ENCODE peak calls at places on chromosome 17, in four cellular contexts. X is hepatocyte, R is HepG2, W is SK-N-MC. D is an unnamed sample.

GRCh38 chr17:32222621-32223020 is 43.0 kb upstream of the RHBDL3 start:
- DNase-seq in X (no peak), W (no peak), R (no peak), D (no peak)

GRCh38 chr17:61511480-61512182 is 59.4 kb downstream of the TBX4 start:
- DNase-seq in R (no peak), W (peak; percentile 14), X (no peak), D (no peak)

GRCh38 chr17:2688351-2689342 is 22.9 kb downstream of the CLUH start:
- DNase-seq in W (no peak), R (peak; percentile 19), X (peak; percentile 34), D (no peak)

GRCh38 chr17:81942167-81942553 is 4.9 kb downstream of the MYADML2 start:
- DNase-seq in W (no peak), X (no peak), R (no peak), D (no peak)

GRCh38 chr17:22409160-22409751 is 716.9 kb downstream of the KCNJ18 start:
- DNase-seq in W (no peak), R (no peak), X (no peak), D (no peak)

GRCh38 chr17:59723607-59724006 is 16.2 kb downstream of the VMP1 start:
- DNase-seq in X (no peak), R (peak; percentile 36), W (no peak), D (no peak)

GRCh38 chr17:40290629-40291296 is 3.1 kb downstream of the CDC6 start:
- DNase-seq in X (peak; percentile 86), R (peak; percentile 86), W (no peak), D (peak; percentile 90)

GRCh38 chr17:82518826-82519810 is at the start of gene FOXK2:
- DNase-seq in W (no peak), R (peak; percentile 89), X (peak; percentile 97), D (peak; percentile 96)

GRCh38 chr17:76630151-76630550 is 13.4 kb downstream of the ST6GALNAC1 start:
- DNase-seq in X (no peak), W (no peak), R (no peak), D (no peak)

GRCh38 chr17:65902165-65902564 is 289.8 kb downstream of the CEP112 start:
- DNase-seq in X (no peak), W (no peak), R (no peak), D (no peak)

GRCh38 chr17:83203073-83203471 is 123.7 kb downstream of the METRNL start:
- DNase-seq in W (no peak), R (peak; percentile 72), X (peak; percentile 53), D (no peak)

GRCh38 chr17:10360578-10360977 is 12.2 kb downstream of the MYH13 start:
- DNase-seq in X (no peak), R (no peak), W (no peak), D (no peak)

GRCh38 chr17:44922746-44923470 is 7.6 kb upstream of the GFAP start:
- DNase-seq in R (no peak), X (no peak), W (no peak), D (no peak)

GRCh38 chr17:39224778-39225307 is 902 bp downstream of the STAC2 start:
- DNase-seq in R (no peak), X (no peak), W (no peak), D (no peak)

GRCh38 chr17:39227364-39227919 is 1.7 kb upstream of the STAC2 start:
- DNase-seq in X (no peak), W (no peak), R (no peak), D (no peak)

GRCh38 chr17:39225974-39226683 is 384 bp upstream of the STAC2 start:
- DNase-seq in X (peak; percentile 76), W (no peak), R (no peak), D (peak; percentile 40)

GRCh38 chr17:39223907-39224777 is 1.6 kb downstream of the STAC2 start:
- DNase-seq in R (no peak), W (no peak), X (no peak), D (no peak)

GRCh38 chr17:39225308-39225973 is at the start of gene STAC2:
- DNase-seq in X (no peak), R (no peak), W (no peak), D (no peak)
- TF ChIP-seq EZH2 in X (peak; percentile 77), R (no peak), W (no peak), D (no peak)

GRCh38 chr17:43015579-43015978 is 6.6 kb downstream of the VAT1 start:
- DNase-seq in X (no peak), R (no peak), W (no peak), D (no peak)
- H3K36me3 ChIP-seq in X (no peaks in the 10 kb centered on the region), R (peaks cover 31% of the 10 kb centered on the region), W (no peaks in the 10 kb centered on the region), D (peaks cover 22% of the 10 kb centered on the region)

DNA sequence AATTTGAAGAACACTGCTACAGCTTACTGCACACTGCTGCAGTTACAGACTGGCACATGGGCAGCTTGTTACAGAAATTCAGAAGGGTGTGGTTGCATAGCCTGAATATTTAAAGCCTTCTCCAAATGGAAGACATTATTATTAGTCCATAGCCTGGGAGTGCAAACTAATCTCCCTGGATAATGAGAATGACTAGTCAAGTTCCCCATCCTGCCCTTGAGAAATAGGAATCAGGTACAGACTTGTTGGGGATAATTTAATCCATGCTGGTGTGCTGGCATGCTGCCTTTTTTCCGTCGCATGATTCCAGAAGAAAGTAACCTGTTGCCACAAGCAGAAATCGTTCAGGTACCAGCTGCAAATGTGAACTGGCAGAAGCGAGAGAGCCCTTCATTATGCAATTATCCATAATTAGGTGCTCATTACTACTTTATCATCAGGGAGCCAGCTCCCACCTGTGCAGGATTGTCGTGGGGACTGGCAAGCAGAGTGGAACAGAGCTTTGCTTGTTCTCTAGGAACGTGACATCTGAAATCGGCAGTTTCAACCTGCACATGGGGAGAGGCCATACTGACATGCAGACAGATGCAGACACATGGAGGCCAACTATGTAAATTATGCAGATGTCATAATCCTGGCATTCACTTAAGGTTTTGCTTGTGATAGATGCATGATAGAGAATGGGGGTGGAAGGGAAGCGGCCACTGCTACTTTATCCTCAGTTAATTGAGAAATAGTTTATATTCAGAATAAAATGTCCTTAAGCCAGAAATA is 419.4 kb downstream of the PMP22 start:
- DNase-seq in R (no peak), X (no peak), W (no peak), D (no peak)
- H3K27ac ChIP-seq in R (no peak overlapping the region), X (no peak overlapping the region), W (no peak overlapping the region), D (no peak overlapping the region)

DNA sequence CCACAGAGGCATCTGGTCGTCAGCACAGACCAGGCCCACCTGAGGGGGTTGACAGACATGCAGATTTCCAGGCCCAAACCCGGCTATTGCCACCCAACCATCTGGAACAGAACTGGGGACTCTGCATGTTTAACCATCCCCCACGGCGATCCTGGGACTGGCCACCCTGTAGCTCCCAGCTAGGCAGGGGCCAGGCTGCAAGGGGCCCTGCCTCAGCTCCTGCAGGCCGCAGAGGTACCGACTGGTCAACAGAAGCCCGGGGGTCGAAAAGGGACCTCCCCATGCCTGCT is 223.5 kb upstream of the TNRC6C start:
- DNase-seq in W (no peak), X (no peak), R (no peak), D (no peak)
- TF ChIP-seq EZH2 in W (no peak), X (no peak), R (no peak), D (no peak)

DNA sequence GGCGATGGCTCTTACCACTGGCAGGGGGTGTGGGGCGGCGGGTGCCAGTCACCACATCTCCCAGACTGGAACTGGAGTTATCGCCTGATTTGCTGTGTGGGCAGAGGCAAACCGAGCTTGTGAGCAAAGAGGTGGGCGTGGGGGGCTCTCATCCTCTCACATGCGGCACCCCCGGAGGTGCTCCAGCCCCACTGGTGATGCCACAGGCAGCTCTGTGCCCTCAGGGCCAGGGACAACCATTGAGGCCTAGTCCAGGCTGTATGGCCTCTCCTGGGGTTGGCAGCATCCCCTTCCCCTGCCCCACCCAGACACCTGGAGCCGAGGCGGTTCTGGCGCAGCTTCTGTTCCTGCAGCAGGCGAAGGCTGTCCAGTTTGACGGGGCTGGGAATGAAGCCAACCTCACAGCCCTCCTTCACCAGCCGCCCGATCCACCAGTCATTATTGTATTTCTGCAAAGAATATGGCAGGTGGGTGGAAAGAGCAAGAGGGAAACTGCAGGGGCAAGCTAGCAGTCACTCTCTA is 10.9 kb downstream of the CACNB1 start:
- DNase-seq in R (no peak), W (no peak), X (no peak), D (no peak)
- H3K36me3 ChIP-seq in R (peaks cover 2% of the 10 kb centered on the region), W (peaks cover 4% of the 10 kb centered on the region), X (no peaks in the 10 kb centered on the region), D (no peaks in the 10 kb centered on the region)

GRCh38 chr17:49991409-49991808 is 3.6 kb downstream of the DLX3 start:
- DNase-seq in X (no peak), W (no peak), R (no peak), D (no peak)

GRCh38 chr17:49992933-49993422 is 2.0 kb downstream of the DLX3 start:
- DNase-seq in R (no peak), W (no peak), X (no peak), D (no peak)

GRCh38 chr17:49993423-49994037 is 1.5 kb downstream of the DLX3 start:
- DNase-seq in R (no peak), X (peak; percentile 64), W (no peak), D (no peak)

GRCh38 chr17:49990921-49991320 is 4.1 kb downstream of the DLX3 start:
- DNase-seq in R (no peak), X (no peak), W (no peak), D (no peak)

DNA sequence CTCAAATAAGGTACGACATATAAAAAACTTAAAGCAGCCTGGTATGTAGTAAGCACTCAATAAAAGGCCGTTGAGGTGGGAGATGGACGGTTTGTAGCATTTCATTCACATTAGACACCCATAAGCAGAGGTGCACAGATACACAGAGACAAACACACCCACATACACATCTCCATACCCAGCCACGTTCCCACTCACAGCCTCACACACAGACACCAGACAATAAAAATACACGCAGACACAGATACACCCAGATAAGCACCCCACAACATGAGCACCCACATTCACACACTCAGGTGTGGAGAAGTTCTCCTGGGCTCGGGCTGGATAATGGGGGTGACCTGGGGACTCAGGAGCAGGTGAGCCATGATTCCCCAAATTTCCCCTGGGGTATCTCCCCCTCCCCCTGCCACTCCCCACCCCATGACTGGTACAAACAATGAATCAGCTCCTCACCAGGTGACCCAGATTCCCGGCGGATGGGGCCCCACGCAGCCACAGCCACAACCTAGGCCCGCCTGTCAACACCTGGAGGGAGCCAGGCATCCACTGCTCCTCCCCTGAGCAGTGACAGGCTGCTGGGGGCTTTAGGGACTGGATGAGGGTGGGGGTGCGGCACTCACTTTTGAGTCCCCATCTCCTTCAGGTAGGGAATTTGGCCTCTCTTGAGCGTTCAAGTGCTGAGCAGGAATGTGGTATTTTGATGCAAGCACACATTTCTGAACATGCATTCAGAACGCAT is 2.7 kb downstream of the DLX3 start:
- DNase-seq in X (no peak), R (no peak), W (no peak), D (no peak)
- H3K27ac ChIP-seq in X (no peak overlapping the region), R (no peak overlapping the region), W (no peak overlapping the region), D (no peak overlapping the region)

GRCh38 chr17:74937064-74938051 is 1.7 kb downstream of the OTOP3 start:
- DNase-seq in W (no peak), R (no peak), X (no peak), D (no peak)

GRCh38 chr17:74935048-74935447 is 650 bp upstream of the OTOP3 start:
- DNase-seq in W (no peak), X (no peak), R (no peak), D (no peak)

GRCh38 chr17:74938194-74938950 is 2.7 kb downstream of the OTOP3 start:
- DNase-seq in R (no peak), X (no peak), W (no peak), D (no peak)

GRCh38 chr17:74935585-74936469 is at the start of gene OTOP3:
- DNase-seq in W (no peak), X (no peak), R (no peak), D (no peak)

GRCh38 chr17:74936470-74936799 is 737 bp downstream of the OTOP3 start:
- DNase-seq in R (no peak), W (no peak), X (no peak), D (no peak)
- TF ChIP-seq EZH2 in R (no peak), W (no peak), X (no peak), D (no peak)

GRCh38 chr17:29084476-29085148 is 41.7 kb downstream of the PIPOX start:
- DNase-seq in X (peak; percentile 74), R (no peak), W (peak; percentile 18), D (no peak)
- H3K36me3 ChIP-seq in X (no peaks in the 10 kb centered on the region), R (peaks cover 27% of the 10 kb centered on the region), W (no peaks in the 10 kb centered on the region), D (peaks cover 5% of the 10 kb centered on the region)

GRCh38 chr17:681738-682137 is 32.9 kb downstream of the VPS53 start:
- DNase-seq in W (no peak), X (no peak), R (no peak), D (no peak)
- H3K27ac ChIP-seq in W (no peak overlapping the region), X (no peak overlapping the region), R (no peak overlapping the region), D (no peak overlapping the region)